ENCODE peak calls at places on chromosomes 12 and 14, in five cellular contexts. One of them, this sample, is unnamed.

GRCh38 chr12:94714378-94714777 is 64.0 kb upstream of the TMCC3 start:
- DNase-seq in activated CD8-positive, alpha-beta T cell treated with anti-CD3 and anti-CD28 coated beads for 36 hours: no peak
- DNase-seq in activated CD4-positive, alpha-beta T cell treated with anti-CD3 and anti-CD28 coated beads for 24 hours: no peak
- DNase-seq in tibial nerve: no peak
- DNase-seq in cardiac fibroblast: peak
- DNase-seq in this sample: no peak

GRCh38 chr14:69010632-69011031 is 31.5 kb upstream of the ACTN1 start:
- DNase-seq in activated CD8-positive, alpha-beta T cell treated with anti-CD3 and anti-CD28 coated beads for 36 hours: peak
- DNase-seq in activated CD4-positive, alpha-beta T cell treated with anti-CD3 and anti-CD28 coated beads for 24 hours: no peak
- DNase-seq in tibial nerve: no peak
- DNase-seq in cardiac fibroblast: peak
- DNase-seq in this sample: no peak

GRCh38 chr12:100401660-100402059 is 44.8 kb downstream of the SLC17A8 start:
- DNase-seq in activated CD8-positive, alpha-beta T cell treated with anti-CD3 and anti-CD28 coated beads for 36 hours: no peak
- DNase-seq in activated CD4-positive, alpha-beta T cell treated with anti-CD3 and anti-CD28 coated beads for 24 hours: no peak
- DNase-seq in tibial nerve: no peak
- DNase-seq in cardiac fibroblast: peak
- DNase-seq in this sample: no peak

GRCh38 chr12:57759360-57759980 is 4.6 kb downstream of the MARCHF9 start:
- DNase-seq in activated CD8-positive, alpha-beta T cell treated with anti-CD3 and anti-CD28 coated beads for 36 hours: peak
- DNase-seq in activated CD4-positive, alpha-beta T cell treated with anti-CD3 and anti-CD28 coated beads for 24 hours: no peak
- DNase-seq in tibial nerve: no peak
- DNase-seq in cardiac fibroblast: no peak
- DNase-seq in this sample: no peak

GRCh38 chr14:94707494-94707893 is 62.4 kb downstream of the GSC start:
- DNase-seq in activated CD8-positive, alpha-beta T cell treated with anti-CD3 and anti-CD28 coated beads for 36 hours: no peak
- DNase-seq in activated CD4-positive, alpha-beta T cell treated with anti-CD3 and anti-CD28 coated beads for 24 hours: no peak
- DNase-seq in tibial nerve: no peak
- DNase-seq in cardiac fibroblast: no peak
- DNase-seq in this sample: no peak

GRCh38 chr12:75020068-75020557 is 189.5 kb downstream of the KCNC2 start:
- DNase-seq in activated CD8-positive, alpha-beta T cell treated with anti-CD3 and anti-CD28 coated beads for 36 hours: no peak
- DNase-seq in activated CD4-positive, alpha-beta T cell treated with anti-CD3 and anti-CD28 coated beads for 24 hours: no peak
- DNase-seq in tibial nerve: no peak
- DNase-seq in cardiac fibroblast: peak
- DNase-seq in this sample: no peak

GRCh38 chr12:125228519-125229260 is 163.5 kb downstream of the AACS start:
- DNase-seq in activated CD8-positive, alpha-beta T cell treated with anti-CD3 and anti-CD28 coated beads for 36 hours: no peak
- DNase-seq in activated CD4-positive, alpha-beta T cell treated with anti-CD3 and anti-CD28 coated beads for 24 hours: no peak
- DNase-seq in tibial nerve: no peak
- DNase-seq in cardiac fibroblast: no peak
- DNase-seq in this sample: no peak

GRCh38 chr12:115166698-115167315 is 482.8 kb upstream of the TBX3 start:
- DNase-seq in activated CD8-positive, alpha-beta T cell treated with anti-CD3 and anti-CD28 coated beads for 36 hours: no peak
- DNase-seq in activated CD4-positive, alpha-beta T cell treated with anti-CD3 and anti-CD28 coated beads for 24 hours: no peak
- DNase-seq in tibial nerve: no peak
- DNase-seq in cardiac fibroblast: peak
- DNase-seq in this sample: no peak

GRCh38 chr12:124422570-124423523 is 128.0 kb downstream of the RFLNA start:
- DNase-seq in activated CD8-positive, alpha-beta T cell treated with anti-CD3 and anti-CD28 coated beads for 36 hours: no peak
- DNase-seq in activated CD4-positive, alpha-beta T cell treated with anti-CD3 and anti-CD28 coated beads for 24 hours: no peak
- DNase-seq in tibial nerve: peak
- DNase-seq in cardiac fibroblast: peak
- DNase-seq in this sample: no peak

GRCh38 chr14:68510201-68510600 is 282.7 kb downstream of the ZFP36L1 start:
- DNase-seq in activated CD8-positive, alpha-beta T cell treated with anti-CD3 and anti-CD28 coated beads for 36 hours: no peak
- DNase-seq in activated CD4-positive, alpha-beta T cell treated with anti-CD3 and anti-CD28 coated beads for 24 hours: no peak
- DNase-seq in tibial nerve: peak
- DNase-seq in cardiac fibroblast: peak
- DNase-seq in this sample: no peak

GRCh38 chr12:116068371-116068770 is 209.1 kb downstream of the MED13L start:
- DNase-seq in activated CD8-positive, alpha-beta T cell treated with anti-CD3 and anti-CD28 coated beads for 36 hours: no peak
- DNase-seq in activated CD4-positive, alpha-beta T cell treated with anti-CD3 and anti-CD28 coated beads for 24 hours: no peak
- DNase-seq in tibial nerve: no peak
- DNase-seq in cardiac fibroblast: no peak
- DNase-seq in this sample: no peak

GRCh38 chr12:79988368-79988767 is 53.5 kb upstream of the PPP1R12A start:
- DNase-seq in activated CD8-positive, alpha-beta T cell treated with anti-CD3 and anti-CD28 coated beads for 36 hours: no peak
- DNase-seq in activated CD4-positive, alpha-beta T cell treated with anti-CD3 and anti-CD28 coated beads for 24 hours: no peak
- DNase-seq in tibial nerve: no peak
- DNase-seq in cardiac fibroblast: peak
- DNase-seq in this sample: no peak

GRCh38 chr12:66182956-66183355 is 6.1 kb upstream of the IRAK3 start:
- DNase-seq in activated CD8-positive, alpha-beta T cell treated with anti-CD3 and anti-CD28 coated beads for 36 hours: no peak
- DNase-seq in activated CD4-positive, alpha-beta T cell treated with anti-CD3 and anti-CD28 coated beads for 24 hours: no peak
- DNase-seq in tibial nerve: no peak
- DNase-seq in cardiac fibroblast: no peak
- DNase-seq in this sample: no peak

GRCh38 chr14:64296561-64296960 is 2.4 kb upstream of the ESR2 start:
- DNase-seq in activated CD8-positive, alpha-beta T cell treated with anti-CD3 and anti-CD28 coated beads for 36 hours: no peak
- DNase-seq in activated CD4-positive, alpha-beta T cell treated with anti-CD3 and anti-CD28 coated beads for 24 hours: no peak
- DNase-seq in tibial nerve: no peak
- DNase-seq in cardiac fibroblast: peak
- DNase-seq in this sample: no peak

GRCh38 chr12:109731231-109731731 is 17.7 kb downstream of the FAM222A start:
- DNase-seq in activated CD8-positive, alpha-beta T cell treated with anti-CD3 and anti-CD28 coated beads for 36 hours: no peak
- DNase-seq in activated CD4-positive, alpha-beta T cell treated with anti-CD3 and anti-CD28 coated beads for 24 hours: no peak
- DNase-seq in tibial nerve: no peak
- DNase-seq in cardiac fibroblast: no peak
- DNase-seq in this sample: no peak

GRCh38 chr12:107610030-107610859 is 75.4 kb upstream of the PWP1 start:
- DNase-seq in activated CD8-positive, alpha-beta T cell treated with anti-CD3 and anti-CD28 coated beads for 36 hours: peak
- DNase-seq in activated CD4-positive, alpha-beta T cell treated with anti-CD3 and anti-CD28 coated beads for 24 hours: no peak
- DNase-seq in tibial nerve: no peak
- DNase-seq in cardiac fibroblast: peak
- DNase-seq in this sample: no peak

GRCh38 chr14:91005716-91006115 is 54.7 kb downstream of the RPS6KA5 start:
- DNase-seq in activated CD8-positive, alpha-beta T cell treated with anti-CD3 and anti-CD28 coated beads for 36 hours: no peak
- DNase-seq in activated CD4-positive, alpha-beta T cell treated with anti-CD3 and anti-CD28 coated beads for 24 hours: no peak
- DNase-seq in tibial nerve: no peak
- DNase-seq in cardiac fibroblast: no peak
- DNase-seq in this sample: no peak